ENCODE peak calls at places on chromosome 14, in five cellular contexts. A is fibroblast of mammary gland; H is CD8-positive, alpha-beta memory T cell; Z is M059J; O is fibroblast of the conjunctiva. F is an unnamed sample.

GRCh38 chr14:91237219-91237618 is 7.3 kb downstream of the GPR68 start:
- DNase-seq in A (peak), H (no peak), Z (peak), O (no peak), F (no peak)

GRCh38 chr14:87712386-87713113 is 280.4 kb downstream of the GALC start:
- DNase-seq in A (peak), H (no peak), Z (no peak), O (no peak), F (no peak)

GRCh38 chr14:92173668-92174067 is 51.9 kb downstream of the CPSF2 start:
- DNase-seq in A (no peak), H (no peak), Z (peak), O (no peak), F (no peak)

GRCh38 chr14:21525995-21526671 is at the start of gene SALL2:
- DNase-seq in A (peak), H (peak), Z (peak), O (peak), F (peak)

GRCh38 chr14:88588081-88588480 is 25.2 kb downstream of the ZC3H14 start:
- DNase-seq in A (no peak), H (no peak), Z (no peak), O (no peak), F (no peak)

GRCh38 chr14:56170028-56170427 is 51.8 kb downstream of the PELI2 start:
- DNase-seq in A (no peak), H (no peak), Z (no peak), O (no peak), F (no peak)

GRCh38 chr14:74616507-74616906 is 4.5 kb upstream of the LTBP2 start:
- DNase-seq in A (peak), H (no peak), Z (peak), O (no peak), F (no peak)

GRCh38 chr14:102493585-102493984 is 16.0 kb downstream of the ANKRD9 start:
- DNase-seq in A (no peak), H (no peak), Z (no peak), O (no peak), F (no peak)

GRCh38 chr14:72457641-72458040 is 436.3 kb downstream of the DPF3 start:
- DNase-seq in A (peak), H (no peak), Z (peak), O (no peak), F (no peak)

GRCh38 chr14:69573841-69574265 is 818 bp downstream of the CCDC177 start:
- DNase-seq in A (no peak), H (no peak), Z (no peak), O (no peak), F (no peak)

GRCh38 chr14:50452979-50453705 is 56.5 kb upstream of the CDKL1 start:
- DNase-seq in A (peak), H (no peak), Z (peak), O (peak), F (no peak)

GRCh38 chr14:92507174-92507768 is 6.3 kb upstream of the RIN3 start:
- DNase-seq in A (no peak), H (no peak), Z (no peak), O (no peak), F (no peak)

GRCh38 chr14:76701436-76701835 is 59.8 kb upstream of the VASH1 start:
- DNase-seq in A (no peak), H (no peak), Z (no peak), O (no peak), F (no peak)

GRCh38 chr14:71266994-71267636 is 359.9 kb downstream of the PCNX1 start:
- DNase-seq in A (peak), H (no peak), Z (peak), O (no peak), F (no peak)

GRCh38 chr14:69493038-69493437 is 8.5 kb downstream of the PLEKHD1 start:
- DNase-seq in A (no peak), H (no peak), Z (no peak), O (no peak), F (no peak)

GRCh38 chr14:99511421-99512109 is 30.4 kb downstream of the CCNK start:
- DNase-seq in A (peak), H (no peak), Z (no peak), O (no peak), F (no peak)

GRCh38 chr14:22458737-22459136 is 130.3 kb downstream of the DAD1 start:
- DNase-seq in A (no peak), H (no peak), Z (no peak), O (no peak), F (no peak)

GRCh38 chr14:101875041-101875725 is 89.2 kb upstream of the DYNC1H1 start:
- DNase-seq in A (no peak), H (no peak), Z (no peak), O (no peak), F (no peak)

GRCh38 chr14:35666429-35667043 is 132.6 kb downstream of the INSM2 start:
- DNase-seq in A (no peak), H (no peak), Z (no peak), O (no peak), F (no peak)

GRCh38 chr14:24269368-24269767 is 2.0 kb downstream of the RABGGTA start:
- DNase-seq in A (no peak), H (no peak), Z (no peak), O (no peak), F (no peak)

GRCh38 chr14:79417961-79418360 is 793.3 kb downstream of the DIO2 start:
- DNase-seq in A (peak), H (no peak), Z (no peak), O (no peak), F (no peak)